ENCODE peak calls at places on chromosomes 13 and 19, in four cellular contexts. One of them, this sample, is unnamed.

GRCh38 chr13:55493297-55493696 is 1647.4 kb upstream of the PRR20A start:
- DNase-seq in psoas muscle: no peak
- DNase-seq in cardiac muscle cell: no peak
- DNase-seq in left lung: no peak
- DNase-seq in this sample: no peak

GRCh38 chr19:9967326-9967725 is 31.0 kb upstream of the OLFM2 start:
- DNase-seq in psoas muscle: no peak
- DNase-seq in cardiac muscle cell: no peak
- DNase-seq in left lung: no peak
- DNase-seq in this sample: no peak

GRCh38 chr13:108933061-108933460 is 303.6 kb downstream of the MYO16 start:
- DNase-seq in psoas muscle: no peak
- DNase-seq in cardiac muscle cell: no peak
- DNase-seq in left lung: no peak
- DNase-seq in this sample: no peak

GRCh38 chr13:105346141-105346766 is 1189.2 kb downstream of the EFNB2 start:
- DNase-seq in psoas muscle: no peak
- DNase-seq in cardiac muscle cell: no peak
- DNase-seq in left lung: no peak
- DNase-seq in this sample: no peak

GRCh38 chr19:30896551-30896950 is 452.7 kb downstream of the TSHZ3 start:
- DNase-seq in psoas muscle: no peak
- DNase-seq in cardiac muscle cell: peak; percentile 92
- DNase-seq in left lung: no peak
- DNase-seq in this sample: no peak

GRCh38 chr13:43473437-43473836 is 313.3 kb downstream of the ENOX1 start:
- DNase-seq in psoas muscle: no peak
- DNase-seq in cardiac muscle cell: peak; percentile 78
- DNase-seq in left lung: no peak
- DNase-seq in this sample: no peak

GRCh38 chr19:32870981-32871451 is 1.4 kb upstream of the SLC7A9 start:
- DNase-seq in psoas muscle: peak; percentile 36
- DNase-seq in cardiac muscle cell: no peak
- DNase-seq in left lung: no peak
- DNase-seq in this sample: no peak

GRCh38 chr19:44745887-44746600 is 2.5 kb upstream of the BCL3 start:
- DNase-seq in psoas muscle: no peak
- DNase-seq in cardiac muscle cell: no peak
- DNase-seq in left lung: no peak
- DNase-seq in this sample: no peak

GRCh38 chr13:20418953-20419352 is 106.7 kb downstream of the CRYL1 start:
- DNase-seq in psoas muscle: no peak
- DNase-seq in cardiac muscle cell: no peak
- DNase-seq in left lung: no peak
- DNase-seq in this sample: no peak

GRCh38 chr13:41418027-41418426 is 39.3 kb upstream of the RGCC start:
- DNase-seq in psoas muscle: no peak
- DNase-seq in cardiac muscle cell: no peak
- DNase-seq in left lung: no peak
- DNase-seq in this sample: no peak

GRCh38 chr13:80214050-80214449 is 126.9 kb downstream of the SPRY2 start:
- DNase-seq in psoas muscle: no peak
- DNase-seq in cardiac muscle cell: no peak
- DNase-seq in left lung: no peak
- DNase-seq in this sample: no peak

GRCh38 chr13:20258208-20258962 is 26.3 kb upstream of the GJB6 start:
- DNase-seq in psoas muscle: no peak
- DNase-seq in cardiac muscle cell: no peak
- DNase-seq in left lung: no peak
- DNase-seq in this sample: no peak

GRCh38 chr13:73299787-73300186 is 241.0 kb downstream of the KLF5 start:
- DNase-seq in psoas muscle: no peak
- DNase-seq in cardiac muscle cell: no peak
- DNase-seq in left lung: no peak
- DNase-seq in this sample: no peak

GRCh38 chr13:95834134-95834765 is 157.3 kb downstream of the DNAJC3 start:
- DNase-seq in psoas muscle: peak; percentile 70
- DNase-seq in cardiac muscle cell: peak; percentile 70
- DNase-seq in left lung: peak; percentile 54
- DNase-seq in this sample: peak; percentile 33

GRCh38 chr19:37931941-37932655 is 25.1 kb downstream of the SIPA1L3 start:
- DNase-seq in psoas muscle: peak; percentile 58
- DNase-seq in cardiac muscle cell: peak; percentile 61
- DNase-seq in left lung: peak; percentile 89
- DNase-seq in this sample: peak; percentile 32

GRCh38 chr19:42433503-42434260 is 6.5 kb upstream of the LIPE start:
- DNase-seq in psoas muscle: peak; percentile 91
- DNase-seq in cardiac muscle cell: peak; percentile 80
- DNase-seq in left lung: peak; percentile 72
- DNase-seq in this sample: peak; percentile 85

GRCh38 chr19:32671883-32672282 is 3.1 kb downstream of the ANKRD27 start:
- DNase-seq in psoas muscle: peak; percentile 19
- DNase-seq in cardiac muscle cell: no peak
- DNase-seq in left lung: no peak
- DNase-seq in this sample: no peak

GRCh38 chr13:44969858-44970484 is 19.3 kb downstream of the NUFIP1 start:
- DNase-seq in psoas muscle: no peak
- DNase-seq in cardiac muscle cell: peak; percentile 70
- DNase-seq in left lung: no peak
- DNase-seq in this sample: no peak

GRCh38 chr13:32234914-32235313 is 80.2 kb downstream of the ZAR1L start:
- DNase-seq in psoas muscle: no peak
- DNase-seq in cardiac muscle cell: no peak
- DNase-seq in left lung: no peak
- DNase-seq in this sample: no peak

GRCh38 chr19:1774999-1775772 is 21.9 kb downstream of the ONECUT3 start:
- DNase-seq in psoas muscle: no peak
- DNase-seq in cardiac muscle cell: no peak
- DNase-seq in left lung: no peak
- DNase-seq in this sample: no peak

DNA sequence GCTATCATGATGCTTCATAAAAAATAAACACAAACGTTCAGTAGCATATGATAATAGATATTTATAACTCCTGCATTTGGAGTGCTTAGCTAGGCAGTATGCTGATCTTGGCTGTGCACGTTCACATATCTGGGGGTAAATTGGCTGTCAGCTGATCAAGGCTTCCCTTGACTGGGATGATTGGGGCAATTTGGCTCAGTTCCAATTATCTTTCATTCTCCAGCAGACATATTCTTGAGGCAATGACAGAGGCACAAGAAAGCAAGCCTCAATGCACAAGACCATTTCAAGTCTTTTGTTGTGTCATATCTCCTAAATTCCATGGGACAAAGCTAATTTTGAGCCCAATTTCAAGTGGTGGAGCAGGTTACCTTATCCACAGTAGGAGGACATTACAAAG is 142.0 kb downstream of the DLEU7 start:
- DNase-seq in psoas muscle: no peak
- DNase-seq in cardiac muscle cell: no peak
- DNase-seq in left lung: no peak
- DNase-seq in this sample: no peak
- H3K4me1 ChIP-seq in psoas muscle: peaks cover 22% of the 10 kb centered on the region
- H3K4me1 ChIP-seq in cardiac muscle cell: peaks cover 51% of the 10 kb centered on the region
- H3K4me1 ChIP-seq in left lung: no peaks in the 10 kb centered on the region
- H3K4me1 ChIP-seq in this sample: peaks cover 53% of the 10 kb centered on the region

GRCh38 chr13:110533771-110534670 is 27.5 kb downstream of the RAB20 start:
- DNase-seq in psoas muscle: no peak
- DNase-seq in cardiac muscle cell: no peak
- DNase-seq in left lung: peak; percentile 25
- DNase-seq in this sample: no peak

GRCh38 chr13:110535526-110535925 is 26.0 kb downstream of the RAB20 start:
- DNase-seq in psoas muscle: no peak
- DNase-seq in cardiac muscle cell: no peak
- DNase-seq in left lung: peak; percentile 15
- DNase-seq in this sample: no peak

GRCh38 chr13:110538632-110539031 is 22.9 kb downstream of the RAB20 start:
- DNase-seq in psoas muscle: no peak
- DNase-seq in cardiac muscle cell: no peak
- DNase-seq in left lung: peak; percentile 45
- DNase-seq in this sample: peak; percentile 72

GRCh38 chr13:110537116-110537515 is 24.4 kb downstream of the RAB20 start:
- DNase-seq in psoas muscle: no peak
- DNase-seq in cardiac muscle cell: no peak
- DNase-seq in left lung: no peak
- DNase-seq in this sample: no peak

GRCh38 chr13:110536006-110536693 is 25.4 kb downstream of the RAB20 start:
- DNase-seq in psoas muscle: no peak
- DNase-seq in cardiac muscle cell: no peak
- DNase-seq in left lung: peak; percentile 85
- DNase-seq in this sample: no peak
- H3K27ac ChIP-seq in psoas muscle: no peak overlapping the region
- H3K27ac ChIP-seq in cardiac muscle cell: no peak overlapping the region
- H3K27ac ChIP-seq in left lung: peak overlapping the region; percentile 27
- H3K27ac ChIP-seq in this sample: peak overlapping the region; percentile 30

GRCh38 chr19:13016245-13016627 is 21.0 kb downstream of the NFIX start:
- DNase-seq in psoas muscle: no peak
- DNase-seq in cardiac muscle cell: no peak
- DNase-seq in left lung: no peak
- DNase-seq in this sample: no peak
- H3K4me1 ChIP-seq in psoas muscle: peaks cover 75% of the 10 kb centered on the region
- H3K4me1 ChIP-seq in cardiac muscle cell: no peaks in the 10 kb centered on the region
- H3K4me1 ChIP-seq in left lung: peaks cover 73% of the 10 kb centered on the region
- H3K4me1 ChIP-seq in this sample: peaks cover 100% of the 10 kb centered on the region

DNA sequence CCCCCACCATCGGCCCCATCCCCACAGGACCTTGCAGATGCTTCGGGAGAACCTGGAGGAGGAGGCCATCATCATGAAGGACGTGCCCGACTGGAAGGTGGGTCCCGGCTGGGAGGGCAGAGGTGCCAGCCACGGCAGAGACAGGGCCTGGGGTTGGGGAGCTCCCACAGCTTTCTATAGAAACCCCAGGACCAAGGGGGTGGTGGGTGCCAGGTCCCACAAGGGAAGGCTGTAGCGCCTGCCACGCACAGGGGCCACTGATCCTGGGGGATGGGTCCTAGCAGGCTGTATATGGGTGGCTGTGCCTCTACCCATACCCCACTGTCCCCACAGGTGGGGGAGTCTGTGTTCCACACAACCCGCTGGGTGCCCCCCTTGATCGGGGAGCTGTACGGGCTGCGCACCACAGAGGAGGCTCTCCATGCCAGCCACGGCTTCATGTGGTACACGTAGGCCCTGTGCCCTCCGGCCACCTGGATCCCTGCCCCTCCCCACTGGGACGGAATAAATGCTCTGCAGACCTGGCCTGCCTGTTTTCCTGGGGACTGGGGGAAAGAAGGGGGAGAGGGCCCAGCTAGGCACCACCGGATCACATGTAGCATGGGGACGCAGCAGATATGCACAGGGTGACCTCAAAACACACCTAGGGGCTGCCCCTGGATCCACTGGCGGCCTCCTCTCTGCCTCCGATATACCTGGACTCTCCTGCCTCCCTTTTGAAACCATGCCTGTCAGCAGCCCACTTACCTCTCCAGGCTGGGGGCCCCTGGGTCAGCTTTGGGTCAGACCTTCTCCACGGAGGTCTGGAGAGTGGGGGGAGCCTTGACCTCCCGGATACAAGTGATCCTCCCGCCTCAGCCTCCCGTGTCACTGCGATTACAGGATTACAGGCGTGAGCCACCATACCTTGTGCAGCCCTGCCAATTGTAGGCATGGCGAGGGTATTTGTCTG is 761 bp upstream of the YJEFN3 start:
- DNase-seq in psoas muscle: no peak
- DNase-seq in cardiac muscle cell: no peak
- DNase-seq in left lung: no peak
- DNase-seq in this sample: no peak
- H3K27ac ChIP-seq in psoas muscle: no peak overlapping the region
- H3K27ac ChIP-seq in cardiac muscle cell: no peak overlapping the region
- H3K27ac ChIP-seq in left lung: no peak overlapping the region
- H3K27ac ChIP-seq in this sample: no peak overlapping the region

This sample was measured in left ventricle myocardium inferior.